ENCODE peak calls at places on chromosomes 11 and 22, in seven cellular contexts. X, K, U, Z, W, C and I are unnamed samples.

GRCh38 chr11:117662870-117663269 is 134.1 kb downstream of the DSCAML1 start:
- DNase-seq in W (no peak), K (no peak), C (no peak), U (no peak), Z (no peak), X (no peak), I (no peak)

GRCh38 chr11:34680918-34681554 is 60.1 kb downstream of the EHF start:
- DNase-seq in Z (no peak), U (peak; percentile 61), W (no peak), X (no peak), C (peak; percentile 5), K (peak; percentile 84), I (peak; percentile 78)

GRCh38 chr11:114256176-114256897 is 39.9 kb upstream of the NNMT start:
- DNase-seq in X (no peak), Z (peak; percentile 39), U (no peak), W (no peak), C (no peak), K (no peak), I (no peak)

GRCh38 chr22:22935546-22936157 is 48.0 kb downstream of the IGLL5 start:
- DNase-seq in K (no peak), W (peak; percentile 56), U (peak; percentile 19), X (no peak), Z (no peak), C (no peak), I (no peak)

GRCh38 chr11:69573751-69574382 is 67.1 kb upstream of the CCND1 start:
- DNase-seq in Z (no peak), C (no peak), W (no peak), K (no peak), U (no peak), X (no peak), I (no peak)

GRCh38 chr11:46642627-46643335 is 25.4 kb downstream of the ATG13 start:
- DNase-seq in W (no peak), X (no peak), K (no peak), U (peak; percentile 35), Z (no peak), C (no peak), I (no peak)

GRCh38 chr11:7511405-7511804 is 2.4 kb upstream of the PPFIBP2 start:
- DNase-seq in C (no peak), K (no peak), Z (no peak), U (no peak), W (no peak), X (no peak), I (no peak)

GRCh38 chr11:108154591-108154990 is 33.2 kb downstream of the ACAT1 start:
- DNase-seq in X (no peak), U (no peak), Z (no peak), K (no peak), C (no peak), W (no peak), I (no peak)

GRCh38 chr11:225734-226453 is 10.2 kb downstream of the SIRT3 start:
- DNase-seq in U (no peak), C (no peak), X (peak; percentile 94), Z (no peak), W (no peak), K (peak; percentile 51), I (peak; percentile 50)

GRCh38 chr11:87097582-87097981 is 59.8 kb downstream of the TMEM135 start:
- DNase-seq in X (peak; percentile 17), W (peak; percentile 55), K (peak; percentile 61), C (no peak), U (peak; percentile 87), Z (peak; percentile 18), I (peak; percentile 27)

GRCh38 chr22:23279781-23280180 is 99.5 kb downstream of the BCR start:
- DNase-seq in W (no peak), Z (no peak), X (no peak), U (no peak), K (no peak), C (no peak), I (peak; percentile 28)

GRCh38 chr22:23397618-23398567 is 182.2 kb downstream of the IGLL1 start:
- DNase-seq in Z (no peak), U (no peak), X (no peak), C (no peak), W (no peak), K (no peak), I (no peak)

GRCh38 chr11:16178273-16178672 is 178.1 kb downstream of the SOX6 start:
- DNase-seq in U (no peak), W (no peak), K (no peak), Z (no peak), X (no peak), C (no peak), I (no peak)

GRCh38 chr11:16180868-16181267 is 175.5 kb downstream of the SOX6 start:
- DNase-seq in U (no peak), W (no peak), Z (no peak), X (no peak), C (no peak), K (no peak), I (no peak)

GRCh38 chr11:16182553-16182952 is 173.8 kb downstream of the SOX6 start:
- DNase-seq in K (no peak), W (no peak), Z (no peak), C (no peak), X (no peak), U (no peak), I (no peak)

GRCh38 chr11:16177688-16178087 is 178.7 kb downstream of the SOX6 start:
- DNase-seq in W (no peak), K (no peak), Z (no peak), C (no peak), U (no peak), X (no peak), I (no peak)

GRCh38 chr11:16179668-16180067 is 176.7 kb downstream of the SOX6 start:
- DNase-seq in K (no peak), C (no peak), W (no peak), Z (no peak), X (no peak), U (no peak), I (peak; percentile 7)
- H3K23ac ChIP-seq in K (no peak overlapping the region), C (no peak overlapping the region), W (no peak overlapping the region), Z (no peak overlapping the region), X (no peak overlapping the region), U (no peak overlapping the region), I (no peak overlapping the region)

DNA sequence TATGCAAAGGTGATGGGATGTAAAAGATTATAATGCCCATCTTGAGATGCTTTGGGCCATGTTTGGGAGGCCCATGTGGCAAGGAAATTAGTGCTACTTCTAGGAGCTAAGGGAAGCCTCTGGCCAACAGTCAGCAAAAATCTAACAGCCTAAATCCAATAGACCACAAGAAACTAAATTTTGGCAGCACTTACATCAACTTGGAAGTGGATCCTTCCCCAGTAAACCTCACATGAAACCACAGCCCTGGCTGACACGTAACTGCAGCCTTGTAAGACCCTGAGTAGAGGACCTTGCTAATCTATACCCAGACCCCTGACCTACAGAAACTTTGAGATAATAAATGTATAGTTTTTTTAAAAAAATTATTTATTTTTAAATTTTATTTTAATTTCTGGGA is 13.1 kb upstream of the GRK3 start:
- DNase-seq in U (no peak), K (no peak), X (no peak), C (no peak), Z (no peak), W (no peak), I (no peak)
- H3K23ac ChIP-seq in U (no peak overlapping the region), K (no peak overlapping the region), X (no peak overlapping the region), C (no peak overlapping the region), Z (no peak overlapping the region), W (no peak overlapping the region), I (no peak overlapping the region)

GRCh38 chr11:72591785-72592490 is 82.3 kb downstream of the PDE2A start:
- DNase-seq in U (no peak), Z (no peak), K (no peak), C (no peak), W (no peak), X (no peak), I (no peak)

GRCh38 chr11:72589802-72590761 is 84.1 kb downstream of the PDE2A start:
- DNase-seq in K (peak; percentile 35), C (no peak), W (peak; percentile 90), U (peak; percentile 88), X (no peak), Z (peak; percentile 63), I (no peak)

GRCh38 chr11:72588656-72589410 is 85.4 kb downstream of the PDE2A start:
- DNase-seq in Z (no peak), X (no peak), W (no peak), K (no peak), C (no peak), U (no peak), I (no peak)

GRCh38 chr11:72592698-72593097 is 81.5 kb downstream of the PDE2A start:
- DNase-seq in K (no peak), X (no peak), C (no peak), Z (no peak), W (no peak), U (no peak), I (no peak)

GRCh38 chr11:72591023-72591422 is 83.2 kb downstream of the PDE2A start:
- DNase-seq in U (no peak), C (no peak), K (no peak), X (no peak), Z (no peak), W (no peak), I (no peak)
- H3K23ac ChIP-seq in U (no peak overlapping the region), C (no peak overlapping the region), K (no peak overlapping the region), X (no peak overlapping the region), Z (no peak overlapping the region), W (no peak overlapping the region), I (no peak overlapping the region)

DNA sequence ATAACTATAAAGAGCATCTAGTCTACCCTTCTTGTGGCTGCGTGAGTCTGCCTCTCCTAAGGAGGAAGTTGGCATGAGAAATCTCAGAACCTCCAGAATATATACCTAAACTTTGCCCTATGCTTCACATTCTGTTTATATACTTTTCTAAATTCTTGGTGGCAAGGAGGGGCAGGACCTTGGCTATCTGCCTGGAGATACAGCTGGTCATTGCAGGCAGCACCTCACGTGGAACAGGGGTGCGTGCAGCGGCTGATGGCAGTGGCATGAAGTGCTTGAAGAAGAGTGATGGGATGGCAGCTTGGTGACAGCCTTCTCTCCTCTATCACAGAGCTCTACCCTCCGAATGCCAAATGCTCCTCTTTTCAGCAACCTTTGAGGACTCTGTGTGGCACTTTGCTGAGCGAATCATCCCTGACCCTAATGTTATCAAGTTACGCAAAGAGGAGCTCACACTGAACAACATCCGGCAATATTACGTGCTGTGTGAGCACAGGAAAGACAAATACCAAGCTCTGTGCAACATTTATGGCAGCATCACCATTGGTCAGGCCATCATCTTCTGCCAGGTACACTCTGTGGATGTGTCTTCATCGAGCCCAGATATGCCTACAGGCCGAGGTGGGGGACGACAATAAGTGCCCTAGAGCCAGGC is 12.5 kb downstream of the DDX25 start:
- DNase-seq in W (no peak), X (no peak), Z (no peak), K (no peak), U (no peak), C (no peak), I (no peak)
- H3K23ac ChIP-seq in W (no peak overlapping the region), X (no peak overlapping the region), Z (no peak overlapping the region), K (no peak overlapping the region), U (no peak overlapping the region), C (no peak overlapping the region), I (no peak overlapping the region)